ENCODE peak calls at places on chromosomes 3 and 15, in six cellular contexts. I, L, F, E, D and O are unnamed samples.
A peak's percentile ranks its signal among the peaks of the same experiment; 100 is the strongest.

GRCh38 chr15:39426552-39427532 is 154.0 kb upstream of the THBS1 start:
- DNase-seq in I (peak; percentile 30), L (no peak), F (no peak), E (peak; percentile 41), D (no peak), O (peak; percentile 21)

GRCh38 chr15:61421470-61421869 is 192.4 kb upstream of the RORA start:
- DNase-seq in I (no peak), L (no peak), F (no peak), E (no peak), D (no peak), O (no peak)

GRCh38 chr3:38022301-38022700 is 7.1 kb downstream of the PLCD1 start:
- DNase-seq in I (peak; percentile 2), L (no peak), F (no peak), E (no peak), D (no peak), O (no peak)

GRCh38 chr3:62139957-62140356 is 233.4 kb downstream of the FEZF2 start:
- DNase-seq in I (no peak), L (no peak), F (no peak), E (no peak), D (no peak), O (no peak)

GRCh38 chr3:149371001-149371722 is 6.3 kb downstream of the TM4SF1 start:
- DNase-seq in I (peak; percentile 59), L (no peak), F (peak; percentile 80), E (no peak), D (no peak), O (peak; percentile 15)

GRCh38 chr15:47516576-47517371 is 200.5 kb upstream of the SEMA6D start:
- DNase-seq in I (no peak), L (no peak), F (peak; percentile 49), E (no peak), D (no peak), O (no peak)

GRCh38 chr15:99106417-99107220 is 1.7 kb downstream of the SYNM start:
- DNase-seq in I (no peak), L (no peak), F (no peak), E (no peak), D (no peak), O (no peak)

GRCh38 chr3:15903164-15903563 is 105.4 kb upstream of the ANKRD28 start:
- DNase-seq in I (no peak), L (no peak), F (no peak), E (no peak), D (no peak), O (no peak)

DNA sequence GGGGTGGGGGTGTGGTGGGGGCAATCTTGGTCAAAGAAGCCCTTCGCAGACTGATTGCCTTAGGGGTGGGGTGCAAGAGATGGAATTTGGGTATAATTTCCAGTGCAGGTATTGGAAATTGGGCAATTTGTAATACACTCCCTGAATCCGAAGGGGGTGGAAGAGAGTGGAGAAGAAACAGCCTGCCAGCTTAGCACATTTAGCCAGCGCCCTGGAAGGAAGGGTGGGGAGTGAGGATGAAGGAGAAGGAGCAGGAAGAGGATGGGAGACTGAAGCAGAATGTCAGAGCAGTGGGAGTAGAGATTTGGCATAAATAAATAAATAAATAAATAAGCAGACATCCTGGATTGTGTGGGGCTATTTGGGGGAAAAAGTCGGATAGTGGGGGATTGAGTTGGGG is 1.6 kb downstream of the GAP43 start:
- DNase-seq in I (no peak), L (no peak), F (no peak), E (no peak), D (no peak), O (peak; percentile 22)
- TF ChIP-seq EZH2phosphoT487 in I (no peak), L (no peak), F (no peak), E (no peak), D (no peak), O (no peak)

DNA sequence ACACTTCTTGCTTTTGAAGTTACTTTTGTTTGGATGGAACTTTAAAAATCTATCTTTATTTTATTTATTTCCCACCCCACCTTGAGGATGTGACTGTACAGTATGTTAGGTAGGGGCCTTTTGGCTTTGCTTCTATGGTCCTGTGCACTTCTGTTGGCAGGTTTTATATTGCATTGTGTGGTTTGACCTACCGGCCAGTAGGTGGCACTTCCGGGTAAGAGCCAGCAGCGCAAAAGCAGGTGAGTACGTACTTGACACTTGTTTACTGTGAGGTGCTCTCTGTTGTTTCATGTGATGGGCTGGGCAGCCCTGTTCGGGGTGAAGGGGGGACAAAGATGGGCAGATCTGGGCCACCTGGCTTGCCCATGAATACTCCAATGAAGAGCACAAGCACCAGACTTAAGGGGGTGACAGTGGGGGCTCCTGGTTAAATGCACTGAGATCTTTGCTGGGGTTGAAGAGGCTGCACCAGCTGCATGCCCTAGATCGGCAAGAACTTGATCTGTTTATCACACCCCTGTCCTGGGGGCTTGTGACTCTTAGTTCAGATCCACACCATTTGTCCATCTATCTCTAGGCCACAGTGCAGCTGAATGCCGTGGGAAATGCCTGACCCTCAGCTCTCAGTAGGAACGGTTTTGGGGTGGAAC is 131.6 kb downstream of the NLGN1 start:
- DNase-seq in I (peak; percentile 48), L (peak; percentile 58), F (peak; percentile 59), E (peak; percentile 11), D (peak; percentile 26), O (peak; percentile 67)
- TF ChIP-seq CTCF in I (peak; percentile 47), L (peak; percentile 82), F (peak; percentile 73), E (peak; percentile 53), D (peak; percentile 72), O (peak; percentile 78)

DNA sequence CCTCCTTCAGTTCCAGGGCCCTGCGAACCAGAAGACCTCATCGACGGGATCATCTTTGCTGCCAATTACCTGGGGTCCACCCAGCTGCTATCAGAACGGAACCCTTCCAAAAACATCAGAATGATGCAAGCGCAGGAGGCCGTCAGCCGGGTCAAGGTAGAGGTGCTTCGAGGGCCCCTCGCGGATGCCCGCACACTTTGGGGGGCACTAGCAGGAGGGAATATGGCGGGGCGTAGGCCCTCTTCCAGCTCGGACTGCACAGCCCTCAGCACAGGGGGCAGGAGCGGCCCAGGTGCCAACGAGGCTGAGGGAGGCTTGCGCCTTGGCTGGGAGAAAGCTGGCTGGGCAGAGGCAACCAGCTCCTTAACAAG is 176.6 kb downstream of the NSMCE3 start:
- DNase-seq in I (no peak), L (no peak), F (no peak), E (no peak), D (no peak), O (no peak)
- H3K27ac ChIP-seq in I (no peak overlapping the region), L (no peak overlapping the region), F (no peak overlapping the region), E (no peak overlapping the region), D (no peak overlapping the region), O (no peak overlapping the region)

DNA sequence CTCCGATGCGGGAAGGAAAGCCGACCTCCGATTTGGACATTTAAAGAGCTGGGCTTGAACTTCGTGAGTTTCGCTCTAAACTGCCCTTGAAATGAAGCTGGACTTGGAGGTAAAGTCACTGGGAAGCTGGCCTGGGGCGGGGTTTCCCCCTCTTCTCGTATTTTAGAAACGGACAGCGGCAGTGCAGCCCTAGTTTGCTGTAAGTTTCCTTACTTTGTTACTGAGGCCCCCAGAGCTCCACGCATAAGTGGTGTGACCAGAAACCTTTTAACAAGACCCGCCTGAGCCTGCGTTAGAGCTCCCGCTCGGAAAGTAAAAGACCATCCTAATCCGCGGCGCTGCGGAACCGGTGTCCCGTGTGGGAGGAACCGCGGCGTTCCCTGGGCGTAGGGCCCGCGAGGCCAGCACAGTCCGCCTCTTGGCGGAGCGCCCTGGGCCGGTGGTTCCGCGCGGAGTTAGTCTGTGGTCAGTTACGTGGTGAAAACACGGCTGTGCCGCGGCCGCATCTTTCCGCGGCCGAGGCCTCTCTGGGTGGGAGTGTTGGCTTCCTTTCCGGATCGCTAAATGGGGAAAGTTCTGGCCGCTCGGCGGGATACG is 409 bp downstream of the B3GNT5 start:
- DNase-seq in I (peak; percentile 70), L (no peak), F (peak; percentile 40), E (peak; percentile 68), D (no peak), O (peak; percentile 54)
- TF ChIP-seq EZH2phosphoT487 in I (peak; percentile 10), L (no peak), F (no peak), E (no peak), D (no peak), O (peak; percentile 74)

DNA sequence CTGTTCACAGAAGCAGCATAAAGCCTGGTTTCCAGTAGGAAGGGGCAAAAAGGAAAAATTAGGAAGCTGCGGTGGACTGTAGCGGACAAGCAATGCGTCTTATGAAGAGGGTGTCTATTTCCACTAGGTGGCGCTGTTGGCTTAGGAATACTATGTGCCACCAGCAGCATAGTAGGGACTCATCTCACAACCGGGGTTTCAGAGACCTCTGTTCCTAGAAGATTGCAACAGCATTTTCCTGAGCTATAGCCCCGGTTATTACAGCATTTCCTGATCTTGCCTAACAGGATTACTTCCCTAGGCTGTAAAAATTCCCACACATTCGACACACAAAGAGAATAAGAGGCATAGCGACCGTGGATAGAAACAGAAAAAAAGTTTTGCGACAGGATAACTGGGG is 683.0 kb downstream of the TBL1XR1 start:
- DNase-seq in I (peak; percentile 29), L (peak; percentile 62), F (peak; percentile 80), E (no peak), D (peak; percentile 60), O (peak; percentile 84)
- TF ChIP-seq CTCF in I (peak; percentile 22), L (peak; percentile 83), F (peak; percentile 87), E (peak; percentile 55), D (peak; percentile 79), O (peak; percentile 69)

DNA sequence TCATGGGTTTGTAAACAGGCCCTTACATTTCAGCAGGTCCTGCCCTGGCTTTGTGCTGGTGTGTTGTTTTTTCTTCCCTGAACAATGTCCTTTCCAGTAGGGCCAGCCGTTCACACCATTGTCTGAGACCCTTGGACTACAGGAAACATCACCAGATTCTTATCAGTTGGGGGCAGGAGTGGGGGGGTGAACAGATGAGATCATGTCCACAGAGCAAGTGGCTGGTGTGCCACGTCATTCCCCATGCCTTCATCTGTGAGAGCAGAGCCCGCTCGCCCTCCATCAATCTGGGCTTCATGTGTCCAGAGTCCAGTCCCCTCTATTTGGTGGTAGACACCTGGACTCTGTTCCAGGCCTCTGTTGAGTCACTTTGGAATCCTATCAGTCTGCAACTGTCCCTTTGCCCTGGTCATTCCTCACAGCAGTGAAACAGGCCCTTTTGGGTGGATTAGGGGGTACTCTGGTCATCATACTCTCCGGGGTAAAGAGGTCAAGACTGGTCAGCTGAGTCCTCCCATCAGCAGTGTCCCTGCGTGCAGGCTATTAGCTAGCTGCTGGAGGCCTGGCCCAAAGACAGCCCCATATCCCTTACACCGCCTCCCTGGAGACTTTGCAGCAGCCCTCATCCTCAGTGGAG is 15.0 kb downstream of the SEMA3G start:
- DNase-seq in I (peak; percentile 70), L (no peak), F (no peak), E (peak; percentile 23), D (no peak), O (no peak)
- H3K27ac ChIP-seq in I (peak overlapping the region; percentile 68), L (no peak overlapping the region), F (no peak overlapping the region), E (no peak overlapping the region), D (no peak overlapping the region), O (no peak overlapping the region)